ENCODE peak calls at places on chromosome 4, in six cellular contexts. One of them, this sample, is unnamed.
A peak's percentile ranks its signal among the peaks of the same experiment; 100 is the strongest.

GRCh38 chr4:1775731-1776500 is 17.2 kb upstream of the FGFR3 start:
- DNase-seq in stimulated activated CD8-positive, alpha-beta memory T cell treated with anti-CD3 and anti-CD28 coated beads, Interleukin-4, amount 100 ng/mL, for 1 hour: no peak
- DNase-seq in hippocampal formation: peak; percentile 71
- DNase-seq in hepatic stellate cell: peak; percentile 61
- DNase-seq in GM04504: no peak
- DNase-seq in T-cell: no peak
- DNase-seq in this sample: peak; percentile 77

GRCh38 chr4:175443547-175443946 is 368.5 kb downstream of the GPM6A start:
- DNase-seq in stimulated activated CD8-positive, alpha-beta memory T cell treated with anti-CD3 and anti-CD28 coated beads, Interleukin-4, amount 100 ng/mL, for 1 hour: no peak
- DNase-seq in hippocampal formation: no peak
- DNase-seq in hepatic stellate cell: no peak
- DNase-seq in GM04504: no peak
- DNase-seq in T-cell: no peak
- DNase-seq in this sample: no peak

GRCh38 chr4:169841776-169842175 is 84.0 kb upstream of the HPF1 start:
- DNase-seq in stimulated activated CD8-positive, alpha-beta memory T cell treated with anti-CD3 and anti-CD28 coated beads, Interleukin-4, amount 100 ng/mL, for 1 hour: no peak
- DNase-seq in hippocampal formation: no peak
- DNase-seq in hepatic stellate cell: no peak
- DNase-seq in GM04504: no peak
- DNase-seq in T-cell: no peak
- DNase-seq in this sample: no peak

GRCh38 chr4:40550900-40551546 is 78.6 kb downstream of the RBM47 start:
- DNase-seq in stimulated activated CD8-positive, alpha-beta memory T cell treated with anti-CD3 and anti-CD28 coated beads, Interleukin-4, amount 100 ng/mL, for 1 hour: no peak
- DNase-seq in hippocampal formation: no peak
- DNase-seq in hepatic stellate cell: no peak
- DNase-seq in GM04504: no peak
- DNase-seq in T-cell: no peak
- DNase-seq in this sample: no peak

GRCh38 chr4:76665139-76665538 is 230.1 kb downstream of the SHROOM3 start:
- DNase-seq in stimulated activated CD8-positive, alpha-beta memory T cell treated with anti-CD3 and anti-CD28 coated beads, Interleukin-4, amount 100 ng/mL, for 1 hour: no peak
- DNase-seq in hippocampal formation: no peak
- DNase-seq in hepatic stellate cell: no peak
- DNase-seq in GM04504: no peak
- DNase-seq in T-cell: no peak
- DNase-seq in this sample: no peak

GRCh38 chr4:52588097-52588496 is 71.0 kb downstream of the USP46 start:
- DNase-seq in stimulated activated CD8-positive, alpha-beta memory T cell treated with anti-CD3 and anti-CD28 coated beads, Interleukin-4, amount 100 ng/mL, for 1 hour: no peak
- DNase-seq in hippocampal formation: peak; percentile 7
- DNase-seq in hepatic stellate cell: peak; percentile 17
- DNase-seq in GM04504: no peak
- DNase-seq in T-cell: no peak
- DNase-seq in this sample: no peak

GRCh38 chr4:165663411-165663810 is 209.6 kb upstream of the TLL1 start:
- DNase-seq in stimulated activated CD8-positive, alpha-beta memory T cell treated with anti-CD3 and anti-CD28 coated beads, Interleukin-4, amount 100 ng/mL, for 1 hour: no peak
- DNase-seq in hippocampal formation: no peak
- DNase-seq in hepatic stellate cell: no peak
- DNase-seq in GM04504: no peak
- DNase-seq in T-cell: no peak
- DNase-seq in this sample: no peak

GRCh38 chr4:151564321-151564720 is 155.3 kb downstream of the FHIP1A start:
- DNase-seq in stimulated activated CD8-positive, alpha-beta memory T cell treated with anti-CD3 and anti-CD28 coated beads, Interleukin-4, amount 100 ng/mL, for 1 hour: no peak
- DNase-seq in hippocampal formation: no peak
- DNase-seq in hepatic stellate cell: no peak
- DNase-seq in GM04504: no peak
- DNase-seq in T-cell: no peak
- DNase-seq in this sample: no peak

GRCh38 chr4:139844459-139845036 is 178.9 kb downstream of the MGST2 start:
- DNase-seq in stimulated activated CD8-positive, alpha-beta memory T cell treated with anti-CD3 and anti-CD28 coated beads, Interleukin-4, amount 100 ng/mL, for 1 hour: no peak
- DNase-seq in hippocampal formation: no peak
- DNase-seq in hepatic stellate cell: no peak
- DNase-seq in GM04504: no peak
- DNase-seq in T-cell: no peak
- DNase-seq in this sample: no peak

GRCh38 chr4:11079171-11079570 is 349.5 kb downstream of the HS3ST1 start:
- DNase-seq in stimulated activated CD8-positive, alpha-beta memory T cell treated with anti-CD3 and anti-CD28 coated beads, Interleukin-4, amount 100 ng/mL, for 1 hour: no peak
- DNase-seq in hippocampal formation: no peak
- DNase-seq in hepatic stellate cell: no peak
- DNase-seq in GM04504: no peak
- DNase-seq in T-cell: no peak
- DNase-seq in this sample: no peak

GRCh38 chr4:32215277-32215676 is 1495.1 kb downstream of the PCDH7 start:
- DNase-seq in stimulated activated CD8-positive, alpha-beta memory T cell treated with anti-CD3 and anti-CD28 coated beads, Interleukin-4, amount 100 ng/mL, for 1 hour: no peak
- DNase-seq in hippocampal formation: no peak
- DNase-seq in hepatic stellate cell: no peak
- DNase-seq in GM04504: no peak
- DNase-seq in T-cell: no peak
- DNase-seq in this sample: no peak

GRCh38 chr4:8112036-8112576 is 46.5 kb downstream of the ABLIM2 start:
- DNase-seq in stimulated activated CD8-positive, alpha-beta memory T cell treated with anti-CD3 and anti-CD28 coated beads, Interleukin-4, amount 100 ng/mL, for 1 hour: no peak
- DNase-seq in hippocampal formation: no peak
- DNase-seq in hepatic stellate cell: no peak
- DNase-seq in GM04504: no peak
- DNase-seq in T-cell: no peak
- DNase-seq in this sample: no peak

GRCh38 chr4:110787109-110787508 is 164.2 kb upstream of the PITX2 start:
- DNase-seq in stimulated activated CD8-positive, alpha-beta memory T cell treated with anti-CD3 and anti-CD28 coated beads, Interleukin-4, amount 100 ng/mL, for 1 hour: no peak
- DNase-seq in hippocampal formation: no peak
- DNase-seq in hepatic stellate cell: no peak
- DNase-seq in GM04504: no peak
- DNase-seq in T-cell: no peak
- DNase-seq in this sample: no peak

GRCh38 chr4:76904646-76905190 is 6.8 kb upstream of the SOWAHB start:
- DNase-seq in stimulated activated CD8-positive, alpha-beta memory T cell treated with anti-CD3 and anti-CD28 coated beads, Interleukin-4, amount 100 ng/mL, for 1 hour: no peak
- DNase-seq in hippocampal formation: no peak
- DNase-seq in hepatic stellate cell: no peak
- DNase-seq in GM04504: no peak
- DNase-seq in T-cell: no peak
- DNase-seq in this sample: no peak

GRCh38 chr4:1683371-1683902 is 676 bp downstream of the FAM53A start:
- DNase-seq in stimulated activated CD8-positive, alpha-beta memory T cell treated with anti-CD3 and anti-CD28 coated beads, Interleukin-4, amount 100 ng/mL, for 1 hour: no peak
- DNase-seq in hippocampal formation: no peak
- DNase-seq in hepatic stellate cell: peak; percentile 81
- DNase-seq in GM04504: peak; percentile 67
- DNase-seq in T-cell: no peak
- DNase-seq in this sample: peak; percentile 47

GRCh38 chr4:173167793-173168395 is 717 bp upstream of the GALNT7 start:
- DNase-seq in stimulated activated CD8-positive, alpha-beta memory T cell treated with anti-CD3 and anti-CD28 coated beads, Interleukin-4, amount 100 ng/mL, for 1 hour: no peak
- DNase-seq in hippocampal formation: no peak
- DNase-seq in hepatic stellate cell: peak; percentile 38
- DNase-seq in GM04504: no peak
- DNase-seq in T-cell: no peak
- DNase-seq in this sample: no peak

GRCh38 chr4:77220841-77221613 is 64.0 kb downstream of the CCNG2 start:
- DNase-seq in stimulated activated CD8-positive, alpha-beta memory T cell treated with anti-CD3 and anti-CD28 coated beads, Interleukin-4, amount 100 ng/mL, for 1 hour: no peak
- DNase-seq in hippocampal formation: no peak
- DNase-seq in hepatic stellate cell: peak; percentile 13
- DNase-seq in GM04504: no peak
- DNase-seq in T-cell: no peak
- DNase-seq in this sample: no peak

GRCh38 chr4:75781328-75781727 is 57.0 kb downstream of the USO1 start:
- DNase-seq in stimulated activated CD8-positive, alpha-beta memory T cell treated with anti-CD3 and anti-CD28 coated beads, Interleukin-4, amount 100 ng/mL, for 1 hour: no peak
- DNase-seq in hippocampal formation: no peak
- DNase-seq in hepatic stellate cell: no peak
- DNase-seq in GM04504: no peak
- DNase-seq in T-cell: no peak
- DNase-seq in this sample: no peak

GRCh38 chr4:142407569-142407968 is 438.5 kb downstream of the INPP4B start:
- DNase-seq in stimulated activated CD8-positive, alpha-beta memory T cell treated with anti-CD3 and anti-CD28 coated beads, Interleukin-4, amount 100 ng/mL, for 1 hour: no peak
- DNase-seq in hippocampal formation: no peak
- DNase-seq in hepatic stellate cell: no peak
- DNase-seq in GM04504: no peak
- DNase-seq in T-cell: no peak
- DNase-seq in this sample: no peak

GRCh38 chr4:52249583-52249982 is 198.5 kb downstream of the SPATA18 start:
- DNase-seq in stimulated activated CD8-positive, alpha-beta memory T cell treated with anti-CD3 and anti-CD28 coated beads, Interleukin-4, amount 100 ng/mL, for 1 hour: no peak
- DNase-seq in hippocampal formation: no peak
- DNase-seq in hepatic stellate cell: no peak
- DNase-seq in GM04504: no peak
- DNase-seq in T-cell: no peak
- DNase-seq in this sample: no peak

GRCh38 chr4:79823148-79823763 is 249.8 kb downstream of the ANTXR2 start:
- DNase-seq in stimulated activated CD8-positive, alpha-beta memory T cell treated with anti-CD3 and anti-CD28 coated beads, Interleukin-4, amount 100 ng/mL, for 1 hour: no peak
- DNase-seq in hippocampal formation: no peak
- DNase-seq in hepatic stellate cell: no peak
- DNase-seq in GM04504: peak; percentile 9
- DNase-seq in T-cell: no peak
- DNase-seq in this sample: no peak

GRCh38 chr4:121326580-121326979 is 54.2 kb downstream of the QRFPR start:
- DNase-seq in stimulated activated CD8-positive, alpha-beta memory T cell treated with anti-CD3 and anti-CD28 coated beads, Interleukin-4, amount 100 ng/mL, for 1 hour: no peak
- DNase-seq in hippocampal formation: no peak
- DNase-seq in hepatic stellate cell: no peak
- DNase-seq in GM04504: no peak
- DNase-seq in T-cell: no peak
- DNase-seq in this sample: no peak

GRCh38 chr4:159446266-159446976 is 343.5 kb downstream of the RAPGEF2 start:
- DNase-seq in stimulated activated CD8-positive, alpha-beta memory T cell treated with anti-CD3 and anti-CD28 coated beads, Interleukin-4, amount 100 ng/mL, for 1 hour: no peak
- DNase-seq in hippocampal formation: peak; percentile 38
- DNase-seq in hepatic stellate cell: peak; percentile 50
- DNase-seq in GM04504: peak; percentile 38
- DNase-seq in T-cell: no peak
- DNase-seq in this sample: no peak

GRCh38 chr4:80911458-80911857 is 119.0 kb upstream of the BMP3 start:
- DNase-seq in stimulated activated CD8-positive, alpha-beta memory T cell treated with anti-CD3 and anti-CD28 coated beads, Interleukin-4, amount 100 ng/mL, for 1 hour: no peak
- DNase-seq in hippocampal formation: no peak
- DNase-seq in hepatic stellate cell: no peak
- DNase-seq in GM04504: no peak
- DNase-seq in T-cell: no peak
- DNase-seq in this sample: no peak

GRCh38 chr4:158051401-158052235 is 121.2 kb downstream of the GASK1B start:
- DNase-seq in stimulated activated CD8-positive, alpha-beta memory T cell treated with anti-CD3 and anti-CD28 coated beads, Interleukin-4, amount 100 ng/mL, for 1 hour: no peak
- DNase-seq in hippocampal formation: no peak
- DNase-seq in hepatic stellate cell: peak; percentile 64
- DNase-seq in GM04504: peak; percentile 87
- DNase-seq in T-cell: no peak
- DNase-seq in this sample: no peak

GRCh38 chr4:78876568-78877320 is 62.5 kb downstream of the PAQR3 start:
- DNase-seq in stimulated activated CD8-positive, alpha-beta memory T cell treated with anti-CD3 and anti-CD28 coated beads, Interleukin-4, amount 100 ng/mL, for 1 hour: no peak
- DNase-seq in hippocampal formation: no peak
- DNase-seq in hepatic stellate cell: no peak
- DNase-seq in GM04504: no peak
- DNase-seq in T-cell: no peak
- DNase-seq in this sample: no peak

GRCh38 chr4:83054928-83055327 is 19.9 kb downstream of the COPS4 start:
- DNase-seq in stimulated activated CD8-positive, alpha-beta memory T cell treated with anti-CD3 and anti-CD28 coated beads, Interleukin-4, amount 100 ng/mL, for 1 hour: no peak
- DNase-seq in hippocampal formation: no peak
- DNase-seq in hepatic stellate cell: peak; percentile 21
- DNase-seq in GM04504: no peak
- DNase-seq in T-cell: no peak
- DNase-seq in this sample: no peak

GRCh38 chr4:107665001-107665400 is 55.0 kb downstream of the PAPSS1 start:
- DNase-seq in stimulated activated CD8-positive, alpha-beta memory T cell treated with anti-CD3 and anti-CD28 coated beads, Interleukin-4, amount 100 ng/mL, for 1 hour: no peak
- DNase-seq in hippocampal formation: no peak
- DNase-seq in hepatic stellate cell: peak; percentile 1
- DNase-seq in GM04504: no peak
- DNase-seq in T-cell: no peak
- DNase-seq in this sample: no peak

GRCh38 chr4:38069271-38069760 is 109.1 kb downstream of the PTTG2 start:
- DNase-seq in stimulated activated CD8-positive, alpha-beta memory T cell treated with anti-CD3 and anti-CD28 coated beads, Interleukin-4, amount 100 ng/mL, for 1 hour: no peak
- DNase-seq in hippocampal formation: no peak
- DNase-seq in hepatic stellate cell: peak; percentile 73
- DNase-seq in GM04504: peak; percentile 38
- DNase-seq in T-cell: no peak
- DNase-seq in this sample: no peak

GRCh38 chr4:119113033-119113655 is 22.5 kb upstream of the MYOZ2 start:
- DNase-seq in stimulated activated CD8-positive, alpha-beta memory T cell treated with anti-CD3 and anti-CD28 coated beads, Interleukin-4, amount 100 ng/mL, for 1 hour: no peak
- DNase-seq in hippocampal formation: no peak
- DNase-seq in hepatic stellate cell: peak; percentile 79
- DNase-seq in GM04504: peak; percentile 81
- DNase-seq in T-cell: no peak
- DNase-seq in this sample: peak; percentile 13

GRCh38 chr4:77157859-77158486 is 966 bp downstream of the CCNG2 start:
- DNase-seq in stimulated activated CD8-positive, alpha-beta memory T cell treated with anti-CD3 and anti-CD28 coated beads, Interleukin-4, amount 100 ng/mL, for 1 hour: peak; percentile 42
- DNase-seq in hippocampal formation: peak; percentile 84
- DNase-seq in hepatic stellate cell: peak; percentile 84
- DNase-seq in GM04504: peak; percentile 66
- DNase-seq in T-cell: peak; percentile 61
- DNase-seq in this sample: peak; percentile 63

GRCh38 chr4:77994194-77994721 is 62.9 kb upstream of the FRAS1 start:
- DNase-seq in stimulated activated CD8-positive, alpha-beta memory T cell treated with anti-CD3 and anti-CD28 coated beads, Interleukin-4, amount 100 ng/mL, for 1 hour: no peak
- DNase-seq in hippocampal formation: no peak
- DNase-seq in hepatic stellate cell: peak; percentile 37
- DNase-seq in GM04504: peak; percentile 48
- DNase-seq in T-cell: no peak
- DNase-seq in this sample: no peak

This sample was measured in H54.